ENCODE peak calls at places on chromosomes 16 and 17, in ten cellular contexts. X is dorsolateral prefrontal cortex; Z is GM23338; R is CD8-positive, alpha-beta memory T cell; P is astrocyte; A is AG04450; J is HCT116; N is stomach; C is HL-60; Y is effector memory CD4-positive, alpha-beta T cell. H is an unnamed sample.

GRCh38 chr17:10614536-10615155 is 42.5 kb downstream of the MYH3 start:
- DNase-seq in X (no peak), Z (peak; percentile 86), R (no peak), P (peak; percentile 2), A (peak; percentile 7), J (peak; percentile 42), N (no peak), C (peak; percentile 1), Y (no peak), H (no peak)

GRCh38 chr17:78137392-78138203 is 7.0 kb downstream of the TMC8 start:
- DNase-seq in X (no peak), Z (peak; percentile 57), R (no peak), P (no peak), A (no peak), J (no peak), N (no peak), C (peak; percentile 86), Y (peak; percentile 43), H (no peak)

GRCh38 chr17:82985973-82986372 is 93.4 kb upstream of the METRNL start:
- DNase-seq in X (no peak), Z (peak; percentile 58), R (peak; percentile 47), P (peak; percentile 46), A (no peak), J (no peak), N (peak; percentile 38), C (peak; percentile 43), Y (peak; percentile 30), H (no peak)

GRCh38 chr17:79802736-79803420 is 6.0 kb upstream of the CBX8 start:
- DNase-seq in X (no peak), Z (peak; percentile 65), R (no peak), P (no peak), A (no peak), J (no peak), N (no peak), C (no peak), Y (no peak), H (no peak)

GRCh38 chr17:39027037-39027436 is 59.8 kb upstream of the FBXO47 start:
- DNase-seq in X (no peak), Z (peak; percentile 84), R (no peak), P (no peak), A (no peak), J (no peak), N (peak; percentile 76), C (no peak), Y (no peak), H (no peak)

GRCh38 chr16:21084631-21085235 is 65.9 kb downstream of the DNAH3 start:
- DNase-seq in X (no peak), Z (no peak), R (no peak), P (no peak), A (no peak), J (no peak), N (no peak), C (no peak), Y (no peak), H (no peak)

GRCh38 chr17:56834380-56835258 is 668 bp downstream of the DGKE start:
- DNase-seq in X (peak; percentile 28), Z (peak; percentile 65), R (peak; percentile 61), P (peak; percentile 2), A (no peak), J (no peak), N (peak; percentile 64), C (peak; percentile 61), Y (peak; percentile 42), H (no peak)

GRCh38 chr17:19386974-19387920 is at the start of gene MFAP4:
- DNase-seq in X (no peak), Z (peak; percentile 77), R (no peak), P (peak; percentile 84), A (peak; percentile 88), J (no peak), N (no peak), C (peak; percentile 49), Y (no peak), H (peak; percentile 90)

GRCh38 chr16:66036775-66037715 is 329.4 kb upstream of the CDH5 start:
- DNase-seq in X (no peak), Z (no peak), R (no peak), P (peak; percentile 75), A (no peak), J (no peak), N (no peak), C (no peak), Y (no peak), H (peak; percentile 67)

GRCh38 chr17:81160306-81160705 is 5.0 kb upstream of the PVALEF start:
- DNase-seq in X (no peak), Z (no peak), R (no peak), P (no peak), A (no peak), J (no peak), N (no peak), C (peak; percentile 41), Y (no peak), H (no peak)

GRCh38 chr16:58970775-58971174 is 236.7 kb upstream of the GOT2 start:
- DNase-seq in X (no peak), Z (no peak), R (no peak), P (no peak), A (no peak), J (no peak), N (no peak), C (no peak), Y (no peak), H (no peak)

GRCh38 chr17:65589321-65589720 is 27.9 kb upstream of the AXIN2 start:
- DNase-seq in X (no peak), Z (no peak), R (no peak), P (no peak), A (no peak), J (no peak), N (no peak), C (no peak), Y (no peak), H (no peak)

GRCh38 chr17:29376667-29377268 is 13.4 kb upstream of the TAOK1 start:
- DNase-seq in X (peak; percentile 66), Z (peak; percentile 16), R (no peak), P (peak; percentile 81), A (peak; percentile 67), J (no peak), N (no peak), C (no peak), Y (no peak), H (no peak)

GRCh38 chr17:58120195-58120822 is 27.9 kb upstream of the OR4D1 start:
- DNase-seq in X (no peak), Z (peak; percentile 89), R (peak; percentile 20), P (peak; percentile 44), A (peak; percentile 18), J (peak; percentile 33), N (peak; percentile 42), C (peak; percentile 29), Y (no peak), H (no peak)

GRCh38 chr17:75090871-75091854 is 3.4 kb downstream of the SLC16A5 start:
- DNase-seq in X (no peak), Z (no peak), R (no peak), P (no peak), A (no peak), J (no peak), N (peak; percentile 57), C (no peak), Y (no peak), H (no peak)

GRCh38 chr17:40551091-40551873 is 14.0 kb downstream of the CCR7 start:
- DNase-seq in X (no peak), Z (no peak), R (no peak), P (peak; percentile 98), A (peak; percentile 99), J (no peak), N (peak; percentile 41), C (no peak), Y (no peak), H (peak; percentile 82)

GRCh38 chr16:85396879-85397871 is 215.9 kb upstream of the GSE1 start:
- DNase-seq in X (peak; percentile 17), Z (peak; percentile 54), R (no peak), P (no peak), A (no peak), J (no peak), N (no peak), C (no peak), Y (no peak), H (peak; percentile 52)

GRCh38 chr16:50473375-50473945 is 74.7 kb upstream of the NKD1 start:
- DNase-seq in X (no peak), Z (no peak), R (no peak), P (peak; percentile 6), A (no peak), J (no peak), N (no peak), C (no peak), Y (no peak), H (no peak)

GRCh38 chr17:8225813-8226535 is 15.6 kb upstream of the AURKB start:
- DNase-seq in X (no peak), Z (peak; percentile 85), R (peak; percentile 34), P (peak; percentile 71), A (peak; percentile 59), J (peak; percentile 74), N (peak; percentile 39), C (peak; percentile 55), Y (peak; percentile 23), H (no peak)

GRCh38 chr16:76835319-76835718 is 355.7 kb upstream of the MON1B start:
- DNase-seq in X (no peak), Z (no peak), R (no peak), P (no peak), A (no peak), J (no peak), N (no peak), C (no peak), Y (no peak), H (no peak)

GRCh38 chr17:62809656-62810055 is 1.5 kb upstream of the MARCHF10 start:
- DNase-seq in X (no peak), Z (no peak), R (no peak), P (peak; percentile 42), A (no peak), J (no peak), N (no peak), C (no peak), Y (no peak), H (no peak)

GRCh38 chr17:1634841-1635650 is 6.4 kb upstream of the SLC43A2 start:
- DNase-seq in X (no peak), Z (no peak), R (no peak), P (no peak), A (no peak), J (no peak), N (no peak), C (no peak), Y (no peak), H (no peak)
- H3K4me3 ChIP-seq in X (no peak overlapping the region), Z (no peak overlapping the region), R (no peak overlapping the region), P (no peak overlapping the region), A (no peak overlapping the region), J (no peak overlapping the region), N (no peak overlapping the region), C (no peak overlapping the region), Y (no peak overlapping the region), H (no peak overlapping the region)

GRCh38 chr16:1003551-1004347 is 22.2 kb downstream of the SOX8 start:
- DNase-seq in X (no peak), Z (no peak), R (peak; percentile 26), P (peak; percentile 23), A (no peak), J (no peak), N (no peak), C (no peak), Y (peak; percentile 22), H (no peak)
- H3K27me3 ChIP-seq in X (no peaks in the 10 kb centered on the region), Z (no peaks in the 10 kb centered on the region), R (no peaks in the 10 kb centered on the region), P (peaks cover 37% of the 10 kb centered on the region), A (peaks cover 21% of the 10 kb centered on the region), J (peaks cover 63% of the 10 kb centered on the region), N (peaks cover 6% of the 10 kb centered on the region), C (no peaks in the 10 kb centered on the region), Y (no peaks in the 10 kb centered on the region), H (no peaks in the 10 kb centered on the region)

GRCh38 chr16:71210-71539 is 1.3 kb downstream of the RHBDF1 start:
- DNase-seq in X (no peak), Z (no peak), R (no peak), P (no peak), A (no peak), J (no peak), N (no peak), C (no peak), Y (no peak), H (no peak)
- H3K27ac ChIP-seq in X (no peak overlapping the region), Z (peak overlapping the region; percentile 27), R (no peak overlapping the region), P (peak overlapping the region; percentile 54), A (peak overlapping the region; percentile 52), J (peak overlapping the region; percentile 84), N (no peak overlapping the region), C (no peak overlapping the region), Y (no peak overlapping the region), H (peak overlapping the region; percentile 92)

GRCh38 chr16:72722552-72722951 is 325.4 kb downstream of the ZFHX3 start:
- DNase-seq in X (no peak), Z (peak; percentile 76), R (no peak), P (no peak), A (no peak), J (no peak), N (no peak), C (no peak), Y (no peak), H (no peak)
- H3K4me3 ChIP-seq in X (no peak overlapping the region), Z (peak overlapping the region; percentile 25), R (no peak overlapping the region), P (no peak overlapping the region), A (no peak overlapping the region), J (no peak overlapping the region), N (no peak overlapping the region), C (no peak overlapping the region), Y (no peak overlapping the region), H (no peak overlapping the region)